ENCODE peak calls at places on chromosomes 12 and 14, in six cellular contexts. G, X, M, K, S and N are unnamed samples. For H3K4me1 and H3K9me3, the result is how much of the 10 kb centered on the place peaks cover.

GRCh38 chr12:71846322-71846940 is 6.9 kb downstream of the TBC1D15 start:
- DNase-seq in S (no peak), M (no peak), X (no peak), K (no peak), G (no peak), N (no peak)

GRCh38 chr12:5944688-5945070 is 380 bp downstream of the ANO2 start:
- DNase-seq in S (no peak), X (no peak), G (no peak), M (no peak), K (no peak), N (no peak)

GRCh38 chr12:33926095-33926494 is 96.2 kb upstream of the ALG10 start:
- DNase-seq in K (no peak), M (no peak), X (no peak), S (no peak), G (no peak), N (no peak)

GRCh38 chr12:84840356-84840755 is 72.2 kb downstream of the SLC6A15 start:
- DNase-seq in M (no peak), G (no peak), K (no peak), S (no peak), X (no peak), N (no peak)

GRCh38 chr12:3319723-3320492 is 171.1 kb upstream of the PRMT8 start:
- DNase-seq in G (no peak), X (no peak), M (no peak), S (peak), K (no peak), N (no peak)

GRCh38 chr14:31207746-31208545 is at the start of gene HECTD1:
- DNase-seq in M (peak), X (peak), S (peak), G (peak), K (peak), N (peak)

GRCh38 chr14:48027115-48027514 is 351.7 kb upstream of the MDGA2 start:
- DNase-seq in M (no peak), S (no peak), G (no peak), X (no peak), K (no peak), N (no peak)

GRCh38 chr12:84069079-84069661 is 843.4 kb downstream of the SLC6A15 start:
- DNase-seq in M (no peak), X (no peak), S (no peak), G (no peak), K (no peak), N (no peak)

GRCh38 chr12:68373836-68374314 is 41.7 kb upstream of the MDM1 start:
- DNase-seq in G (no peak), S (no peak), K (no peak), M (no peak), X (no peak), N (no peak)
- H3K4me1 ChIP-seq in G (under half), S (under half), K (under half), M (under half), X (under half), N (under half)

DNA sequence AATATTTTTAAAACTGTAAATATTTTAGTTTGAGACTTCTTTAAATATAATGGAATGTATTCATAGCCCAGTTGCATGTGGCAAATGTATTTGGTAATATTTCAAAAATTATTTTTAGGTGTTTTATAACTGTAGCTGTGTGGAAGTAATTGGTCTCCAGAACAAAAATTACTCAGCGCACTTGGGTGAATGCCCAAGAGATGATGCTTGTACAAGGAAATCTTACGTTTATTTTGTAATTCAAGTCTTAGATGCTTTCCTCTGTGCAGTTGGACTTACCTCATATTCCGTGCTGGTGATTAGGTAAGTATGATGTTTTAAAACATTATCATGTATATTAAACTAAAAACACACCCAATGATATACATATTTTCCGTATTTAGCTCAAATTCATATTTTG is 76.7 kb upstream of the SLCO1B1 start:
- DNase-seq in S (no peak), K (no peak), X (peak), M (no peak), G (no peak), N (no peak)
- H3K9me3 ChIP-seq in S (under half), K (under half), X (under half), M (under half), G (under half), N (under half)

GRCh38 chr14:75519826-75520692 is 2.2 kb upstream of the BATF start:
- DNase-seq in S (no peak), M (no peak), G (no peak), K (no peak), X (no peak), N (no peak)
- H3K4me1 ChIP-seq in S (under half), M (under half), G (under half), K (under half), X (under half), N (under half)

DNA sequence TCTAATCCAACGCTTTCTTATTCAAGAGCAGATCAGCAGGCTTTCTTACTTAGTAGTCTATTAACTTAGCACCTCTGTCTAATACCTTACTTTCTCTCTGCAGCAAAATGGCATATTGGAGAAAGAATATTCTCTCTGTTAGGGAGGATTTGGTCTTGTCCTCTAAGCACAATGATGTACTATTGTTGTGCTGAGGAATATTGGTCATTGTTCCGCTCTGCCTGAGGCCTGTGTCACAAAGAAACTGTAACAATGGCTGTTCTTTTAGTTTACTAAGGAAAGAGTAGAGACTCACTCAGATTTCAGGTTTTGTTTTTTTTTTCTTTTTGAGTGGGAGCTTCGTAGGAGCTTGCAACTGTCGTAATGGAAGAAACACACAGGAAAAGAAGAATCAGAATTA is 1358.8 kb downstream of the LRFN5 start:
- DNase-seq in S (no peak), X (no peak), G (no peak), K (no peak), M (no peak), N (no peak)
- H3K9me3 ChIP-seq in S (under half), X (under half), G (under half), K (under half), M (under half), N (under half)

GRCh38 chr12:46360908-46361666 is 11.5 kb downstream of the SLC38A2 start:
- DNase-seq in M (no peak), G (no peak), K (no peak), S (no peak), X (no peak), N (no peak)
- H3K4me1 ChIP-seq in M (under half), G (half or more), K (under half), S (half or more), X (under half), N (half or more)

DNA sequence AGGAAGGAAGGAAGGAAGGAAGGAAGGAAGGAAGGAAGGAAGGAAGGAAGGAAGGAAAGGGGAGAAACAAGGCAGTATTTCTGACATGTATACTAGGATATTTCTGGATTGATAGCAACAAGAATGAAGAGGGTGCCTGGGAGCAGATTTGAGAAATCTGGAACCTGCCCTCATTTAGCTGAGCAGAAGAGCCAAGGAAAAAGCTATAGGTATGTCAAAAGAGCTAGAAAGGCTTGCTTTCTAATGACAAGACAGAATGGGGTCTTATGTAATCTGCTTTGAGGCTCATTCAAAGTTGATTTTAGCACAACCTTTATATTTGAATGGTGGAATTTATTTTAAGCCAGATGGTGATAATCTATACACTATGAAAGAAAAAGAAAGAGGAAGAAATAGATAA is 76.5 kb upstream of the FLRT2 start:
- DNase-seq in G (no peak), K (no peak), S (no peak), X (no peak), M (no peak), N (no peak)
- H3K9me3 ChIP-seq in G (under half), K (under half), S (under half), X (under half), M (under half), N (under half)

GRCh38 chr14:89814126-89814525 is 140.4 kb downstream of the EFCAB11 start:
- DNase-seq in X (no peak), M (no peak), S (no peak), K (no peak), G (no peak), N (no peak)
- H3K4me1 ChIP-seq in X (under half), M (under half), S (under half), K (under half), G (under half), N (under half)

GRCh38 chr14:80233489-80233888 is 22.2 kb upstream of the DIO2 start:
- DNase-seq in M (no peak), K (no peak), X (no peak), G (no peak), S (no peak), N (no peak)

GRCh38 chr14:80237142-80237541 is 25.8 kb upstream of the DIO2 start:
- DNase-seq in X (no peak), K (no peak), M (no peak), G (no peak), S (no peak), N (no peak)

GRCh38 chr14:80231732-80232131 is 20.4 kb upstream of the DIO2 start:
- DNase-seq in X (no peak), K (no peak), S (no peak), G (no peak), M (no peak), N (no peak)
- H3K9me3 ChIP-seq in X (under half), K (under half), S (under half), G (under half), M (under half), N (under half)